ENCODE peak calls at places on chromosomes 12 and 14, in ten cellular contexts. E is ascending aorta; T is heart left ventricle; F is Panc1; C is CD4-positive, alpha-beta T cell; M is epithelial cell of esophagus; X is astrocyte of the spinal cord; Y is adrenal gland; G is cardiac muscle cell; Q is psoas muscle. O is an unnamed sample.

GRCh38 chr12:52267266-52267665 is 7.2 kb upstream of the KRT86 start:
- DNase-seq in E (peak), T (no peak), F (no peak), C (no peak), M (no peak), X (no peak), Y (no peak), G (no peak), Q (no peak), O (no peak)

GRCh38 chr12:94173660-94174265 is 25.4 kb downstream of the PLXNC1 start:
- DNase-seq in E (no peak), T (no peak), F (no peak), C (no peak), M (no peak), X (no peak), Y (no peak), G (no peak), Q (no peak), O (no peak)

GRCh38 chr12:110371408-110372055 is 32.0 kb downstream of the ANAPC7 start:
- DNase-seq in E (peak), T (no peak), F (no peak), C (no peak), M (no peak), X (no peak), Y (no peak), G (no peak), Q (no peak), O (no peak)

GRCh38 chr12:51533799-51534198 is 57.2 kb upstream of the SCN8A start:
- DNase-seq in E (no peak), T (no peak), F (no peak), C (no peak), M (no peak), X (peak), Y (no peak), G (peak), Q (no peak), O (no peak)

GRCh38 chr14:78164226-78164853 is 5.8 kb upstream of the NRXN3 start:
- DNase-seq in E (no peak), T (no peak), F (no peak), C (no peak), M (peak), X (no peak), Y (peak), G (peak), Q (no peak), O (no peak)

GRCh38 chr14:92676448-92677086 is 71.9 kb downstream of the LGMN start:
- DNase-seq in E (no peak), T (no peak), F (no peak), C (no peak), M (no peak), X (no peak), Y (no peak), G (no peak), Q (no peak), O (no peak)

GRCh38 chr14:26598081-26598671 is 343 bp upstream of the NOVA1 start:
- DNase-seq in E (peak), T (peak), F (no peak), C (no peak), M (peak), X (peak), Y (peak), G (peak), Q (peak), O (no peak)

GRCh38 chr14:78725086-78725485 is 554.9 kb downstream of the NRXN3 start:
- DNase-seq in E (no peak), T (no peak), F (no peak), C (no peak), M (no peak), X (no peak), Y (no peak), G (no peak), Q (no peak), O (no peak)

GRCh38 chr14:52110441-52111086 is 41.7 kb upstream of the NID2 start:
- DNase-seq in E (no peak), T (no peak), F (no peak), C (no peak), M (no peak), X (peak), Y (no peak), G (no peak), Q (no peak), O (no peak)

GRCh38 chr12:53956251-53956887 is 1.7 kb downstream of the HOXC12 start:
- DNase-seq in E (no peak), T (no peak), F (no peak), C (no peak), M (no peak), X (no peak), Y (no peak), G (no peak), Q (no peak), O (peak)

GRCh38 chr14:69363055-69363454 is 35.0 kb downstream of the ERH start:
- DNase-seq in E (peak), T (peak), F (no peak), C (no peak), M (no peak), X (peak), Y (peak), G (peak), Q (peak), O (no peak)
- TF ChIP-seq CTCF in E (peak), T (peak), F (no peak), C (no peak), M (no peak), X (peak), Y (peak), G (peak), Q (peak), O (no peak)

DNA sequence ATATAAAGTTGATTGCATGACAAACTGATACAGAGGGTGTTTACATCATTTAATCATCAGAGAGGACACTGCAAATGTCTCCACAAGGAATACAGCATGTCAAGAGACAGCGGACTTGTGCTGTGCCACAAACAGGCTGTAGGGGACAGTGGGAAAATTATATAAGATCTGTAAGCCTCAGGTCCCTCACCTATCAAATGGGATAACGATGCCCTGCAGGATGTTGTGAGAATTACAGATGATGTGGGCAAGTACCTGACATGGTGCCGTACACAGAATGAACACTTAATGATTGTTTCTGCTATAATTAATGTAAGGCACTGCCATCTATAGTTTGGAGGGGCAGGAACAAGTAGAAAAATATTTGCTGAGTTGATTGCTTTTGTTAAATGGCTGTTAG is 81.9 kb upstream of the GTF2A1 start:
- DNase-seq in E (no peak), T (no peak), F (no peak), C (no peak), M (no peak), X (no peak), Y (no peak), G (no peak), Q (no peak), O (no peak)
- TF ChIP-seq CTCF in E (no peak), T (no peak), F (no peak), C (no peak), M (no peak), X (no peak), Y (no peak), G (no peak), Q (no peak), O (no peak)

GRCh38 chr12:123264642-123265041 is 7.0 kb downstream of the CDK2AP1 start:
- DNase-seq in E (no peak), T (no peak), F (no peak), C (no peak), M (no peak), X (no peak), Y (no peak), G (peak), Q (no peak), O (no peak)
- TF ChIP-seq CTCF in E (no peak), T (no peak), F (no peak), C (no peak), M (no peak), X (peak), Y (no peak), G (peak), Q (no peak), O (no peak)

GRCh38 chr12:31589896-31590729 is 823 bp downstream of the DENND5B start:
- DNase-seq in E (peak), T (peak), F (peak), C (no peak), M (peak), X (peak), Y (peak), G (peak), Q (peak), O (no peak)
- TF ChIP-seq CTCF in E (no peak), T (peak), F (peak), C (no peak), M (no peak), X (no peak), Y (no peak), G (peak), Q (no peak), O (no peak)

GRCh38 chr12:74111688-74112360 is 425.8 kb upstream of the ATXN7L3B start:
- DNase-seq in E (no peak), T (no peak), F (no peak), C (no peak), M (peak), X (peak), Y (no peak), G (peak), Q (no peak), O (no peak)
- TF ChIP-seq CTCF in E (no peak), T (no peak), F (peak), C (no peak), M (peak), X (peak), Y (no peak), G (no peak), Q (no peak), O (no peak)

DNA sequence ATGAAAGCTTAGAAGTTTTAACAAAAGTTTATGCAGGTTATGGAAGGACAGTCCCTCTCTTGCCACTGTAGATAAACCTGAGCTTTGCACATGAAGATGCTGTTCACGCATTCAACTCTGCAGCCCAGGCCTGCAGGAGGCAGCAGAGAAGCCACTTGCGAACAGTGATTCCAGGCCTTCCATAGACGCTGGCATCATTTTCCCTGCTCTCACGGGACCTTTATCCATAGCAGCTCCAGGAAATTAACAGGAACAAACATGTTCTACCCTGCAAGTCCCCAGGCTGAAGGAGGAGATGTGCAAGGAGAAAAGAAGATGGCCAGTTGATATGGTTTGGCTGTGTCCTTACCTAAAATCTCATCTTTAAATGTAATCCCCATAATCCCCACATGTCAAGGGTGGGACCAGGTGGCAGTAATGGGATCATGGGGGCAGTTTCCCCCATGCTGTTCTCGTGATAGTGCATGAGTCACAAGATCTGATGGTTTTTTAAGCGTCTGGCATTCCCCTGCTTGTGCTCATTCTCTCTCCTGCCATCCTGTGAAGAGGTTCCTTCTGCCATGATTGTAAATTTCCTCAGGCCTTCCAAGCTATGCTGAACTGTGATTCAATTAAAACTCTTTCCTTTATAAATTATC is 2.0 kb downstream of the ERP27 start:
- DNase-seq in E (no peak), T (no peak), F (no peak), C (no peak), M (peak), X (no peak), Y (no peak), G (no peak), Q (no peak), O (no peak)
- TF ChIP-seq CTCF in E (no peak), T (no peak), F (no peak), C (peak), M (peak), X (peak), Y (no peak), G (peak), Q (no peak), O (peak)

DNA sequence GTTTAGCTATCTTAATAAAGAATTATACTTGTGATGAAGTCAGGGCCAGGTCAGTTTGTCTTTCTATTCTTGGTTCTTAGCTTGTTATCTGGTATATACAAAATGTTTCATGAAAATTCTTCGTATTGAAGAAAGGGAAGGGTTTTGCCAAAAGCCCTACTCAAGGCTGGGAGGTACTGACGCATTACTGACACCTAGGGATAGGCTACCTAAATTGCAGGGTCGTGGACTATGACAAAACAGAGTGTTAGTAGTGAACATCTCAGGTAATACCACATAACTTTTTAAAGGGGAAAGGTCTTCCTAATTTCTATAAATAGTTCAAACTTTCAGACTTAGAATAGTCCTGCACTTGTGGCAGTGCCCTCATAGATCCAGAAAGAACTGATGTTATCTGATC is 246.3 kb downstream of the RGS6 start:
- DNase-seq in E (no peak), T (no peak), F (no peak), C (no peak), M (no peak), X (no peak), Y (no peak), G (no peak), Q (no peak), O (no peak)
- TF ChIP-seq CTCF in E (no peak), T (no peak), F (no peak), C (no peak), M (no peak), X (no peak), Y (no peak), G (no peak), Q (no peak), O (no peak)

GRCh38 chr12:131830335-131831020 is 2.3 kb downstream of the MMP17 start:
- DNase-seq in E (peak), T (peak), F (no peak), C (no peak), M (peak), X (peak), Y (peak), G (peak), Q (peak), O (peak)
- TF ChIP-seq CTCF in E (peak), T (peak), F (peak), C (no peak), M (peak), X (peak), Y (no peak), G (peak), Q (peak), O (peak)

GRCh38 chr12:48968467-48968866 is 3.1 kb downstream of the WNT10B start:
- DNase-seq in E (no peak), T (no peak), F (no peak), C (no peak), M (no peak), X (no peak), Y (no peak), G (no peak), Q (no peak), O (no peak)

GRCh38 chr12:48961801-48962200 is 4.5 kb upstream of the ARF3 start:
- DNase-seq in E (no peak), T (no peak), F (no peak), C (no peak), M (no peak), X (no peak), Y (no peak), G (no peak), Q (no peak), O (no peak)

GRCh38 chr12:48966177-48966890 is 5.2 kb downstream of the WNT10B start:
- DNase-seq in E (no peak), T (no peak), F (no peak), C (no peak), M (no peak), X (no peak), Y (no peak), G (no peak), Q (no peak), O (no peak)

GRCh38 chr12:48968004-48968403 is 3.5 kb downstream of the WNT10B start:
- DNase-seq in E (no peak), T (no peak), F (no peak), C (no peak), M (no peak), X (no peak), Y (no peak), G (no peak), Q (no peak), O (no peak)

GRCh38 chr12:48965447-48965846 is 6.1 kb downstream of the WNT10B start:
- DNase-seq in E (no peak), T (no peak), F (no peak), C (no peak), M (no peak), X (no peak), Y (no peak), G (no peak), Q (no peak), O (no peak)
- TF ChIP-seq CTCF in E (no peak), T (no peak), F (peak), C (no peak), M (peak), X (peak), Y (no peak), G (peak), Q (peak), O (no peak)

GRCh38 chr14:104826858-104827172 is 25.9 kb downstream of the ZBTB42 start:
- DNase-seq in E (no peak), T (no peak), F (no peak), C (no peak), M (peak), X (no peak), Y (no peak), G (no peak), Q (no peak), O (no peak)

GRCh38 chr14:104824353-104824997 is 23.6 kb downstream of the ZBTB42 start:
- DNase-seq in E (no peak), T (no peak), F (no peak), C (no peak), M (no peak), X (no peak), Y (no peak), G (no peak), Q (no peak), O (no peak)

GRCh38 chr14:104830781-104831180 is 29.9 kb downstream of the ZBTB42 start:
- DNase-seq in E (no peak), T (no peak), F (no peak), C (no peak), M (no peak), X (no peak), Y (no peak), G (no peak), Q (no peak), O (no peak)

GRCh38 chr14:104826197-104826857 is 25.4 kb downstream of the ZBTB42 start:
- DNase-seq in E (peak), T (peak), F (no peak), C (peak), M (peak), X (peak), Y (peak), G (peak), Q (peak), O (peak)

DNA sequence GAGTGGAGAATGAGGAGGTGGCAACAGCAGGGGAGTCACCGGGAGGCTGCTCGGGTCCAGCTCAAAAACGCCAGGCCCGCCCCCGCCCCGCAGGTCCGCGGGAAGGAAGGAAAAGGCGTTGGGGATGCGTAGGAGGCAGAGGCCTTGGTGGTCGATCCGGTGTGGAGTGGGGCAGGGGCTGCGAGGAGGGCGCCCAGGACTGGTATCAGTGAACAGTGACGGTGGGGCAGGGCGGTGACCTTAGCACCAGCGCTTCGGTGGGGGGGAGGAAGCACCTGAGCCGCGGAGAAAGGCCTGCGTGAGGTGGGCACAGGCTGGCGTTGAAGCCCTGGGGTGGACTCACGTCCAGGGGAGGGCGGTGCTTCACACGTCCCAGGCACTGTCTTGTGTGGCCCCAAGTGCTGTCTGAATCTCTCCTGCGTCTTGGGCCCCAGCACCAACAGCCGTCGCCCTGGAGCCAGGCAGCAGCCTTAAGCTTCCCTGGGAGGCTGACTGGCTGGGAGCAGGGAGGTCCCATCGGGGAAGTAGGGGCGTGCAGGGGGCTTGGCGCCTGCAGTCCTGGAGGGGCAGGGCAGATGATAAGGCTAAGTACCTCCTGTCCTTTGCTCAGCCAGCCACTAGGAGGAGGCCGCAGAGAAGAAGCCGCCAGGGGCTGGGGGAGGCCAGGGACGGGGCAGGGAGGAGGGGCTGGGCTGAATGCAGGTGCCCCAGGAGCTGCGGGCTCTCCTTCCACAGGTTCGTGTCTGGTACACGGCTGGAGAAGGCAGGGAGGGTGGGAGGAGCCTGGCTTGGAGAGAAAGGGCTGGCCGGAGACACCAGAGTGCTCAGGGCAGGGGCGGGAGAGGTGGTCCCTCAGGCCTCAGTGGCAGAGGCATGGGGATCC is 26.5 kb downstream of the ZBTB42 start:
- DNase-seq in E (peak), T (no peak), F (no peak), C (peak), M (peak), X (peak), Y (peak), G (peak), Q (no peak), O (no peak)
- TF ChIP-seq CTCF in E (peak), T (no peak), F (peak), C (peak), M (peak), X (peak), Y (peak), G (peak), Q (peak), O (peak)

O was measured in CD14-positive monocyte.